ENCODE peak calls at places on chromosomes 3 and 15, in six cellular contexts. Q is A549, K is cardiac muscle cell, E is fibroblast of the aortic adventitia, P is GM23338, O is ovary. M is an unnamed sample.
A peak's percentile ranks its signal among the peaks of the same experiment; 100 is the strongest.

GRCh38 chr15:91224750-91225380 is 124.8 kb downstream of the SV2B start:
- DNase-seq in Q (peak; percentile 66), K (peak; percentile 51), E (peak; percentile 45), P (peak; percentile 83), O (no peak), M (peak; percentile 54)

GRCh38 chr3:151404316-151404715 is 19.8 kb upstream of the P2RY12 start:
- DNase-seq in Q (no peak), K (peak; percentile 41), E (peak; percentile 47), P (no peak), O (no peak), M (peak; percentile 56)

GRCh38 chr15:59371458-59372351 is 966 bp downstream of the MYO1E start:
- DNase-seq in Q (no peak), K (no peak), E (peak; percentile 36), P (peak; percentile 76), O (peak; percentile 41), M (no peak)

GRCh38 chr3:177201707-177202397 is 4.6 kb upstream of the TBL1XR1 start:
- DNase-seq in Q (no peak), K (peak; percentile 34), E (no peak), P (no peak), O (no peak), M (no peak)

GRCh38 chr3:72487078-72487765 is 361.0 kb downstream of the SHQ1 start:
- DNase-seq in Q (peak; percentile 54), K (peak; percentile 89), E (peak; percentile 82), P (peak; percentile 15), O (peak; percentile 49), M (peak; percentile 82)

GRCh38 chr3:101379695-101380376 is 59.5 kb upstream of the IMPG2 start:
- DNase-seq in Q (no peak), K (no peak), E (no peak), P (no peak), O (no peak), M (no peak)

GRCh38 chr3:73070675-73071575 is 9.5 kb downstream of the EBLN2 start:
- DNase-seq in Q (no peak), K (peak; percentile 69), E (peak; percentile 87), P (no peak), O (no peak), M (peak; percentile 81)

GRCh38 chr3:69201658-69202057 is 79.3 kb upstream of the LMOD3 start:
- DNase-seq in Q (no peak), K (no peak), E (no peak), P (no peak), O (no peak), M (no peak)

GRCh38 chr15:89657691-89658200 is 2.5 kb upstream of the KIF7 start:
- DNase-seq in Q (no peak), K (no peak), E (no peak), P (no peak), O (no peak), M (no peak)

GRCh38 chr3:150408232-150409124 is at the start of gene TSC22D2:
- DNase-seq in Q (peak; percentile 95), K (peak; percentile 97), E (peak; percentile 92), P (peak; percentile 75), O (peak; percentile 90), M (peak; percentile 91)

GRCh38 chr3:171286580-171287249 is 173.5 kb downstream of the TNIK start:
- DNase-seq in Q (no peak), K (peak; percentile 82), E (peak; percentile 80), P (no peak), O (no peak), M (peak; percentile 81)

GRCh38 chr3:16844222-16844621 is 40.5 kb upstream of the PLCL2 start:
- DNase-seq in Q (no peak), K (no peak), E (no peak), P (no peak), O (no peak), M (no peak)

GRCh38 chr15:58517682-58518525 is 86.1 kb downstream of the LIPC start:
- DNase-seq in Q (no peak), K (no peak), E (no peak), P (no peak), O (no peak), M (no peak)

GRCh38 chr3:115792206-115792955 is 169.1 kb downstream of the GAP43 start:
- DNase-seq in Q (peak; percentile 72), K (no peak), E (peak; percentile 28), P (no peak), O (no peak), M (peak; percentile 29)

DNA sequence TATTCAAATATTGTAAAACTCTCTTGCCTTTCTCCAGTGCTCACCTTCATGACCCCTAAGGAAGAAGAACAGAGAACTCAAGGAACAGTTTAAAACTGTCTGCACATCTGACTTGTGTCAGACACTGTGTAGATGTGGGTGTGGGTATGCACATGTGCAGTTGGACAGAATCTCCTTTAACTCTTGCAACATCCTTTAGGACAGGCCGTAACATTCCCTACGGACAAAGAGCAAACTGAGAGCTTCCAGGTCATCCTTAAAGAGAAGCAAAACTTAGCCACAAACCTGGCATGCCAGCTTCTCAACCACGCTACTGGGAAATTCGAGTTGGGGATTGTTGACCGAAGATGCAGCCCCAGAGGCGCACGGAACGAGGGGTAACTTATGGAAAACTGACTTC is 4.1 kb upstream of the SFMBT1 start:
- DNase-seq in Q (no peak), K (no peak), E (no peak), P (no peak), O (no peak), M (peak; percentile 55)
- TF ChIP-seq CTCF in Q (no peak), K (no peak), E (no peak), P (no peak), O (no peak), M (no peak)

DNA sequence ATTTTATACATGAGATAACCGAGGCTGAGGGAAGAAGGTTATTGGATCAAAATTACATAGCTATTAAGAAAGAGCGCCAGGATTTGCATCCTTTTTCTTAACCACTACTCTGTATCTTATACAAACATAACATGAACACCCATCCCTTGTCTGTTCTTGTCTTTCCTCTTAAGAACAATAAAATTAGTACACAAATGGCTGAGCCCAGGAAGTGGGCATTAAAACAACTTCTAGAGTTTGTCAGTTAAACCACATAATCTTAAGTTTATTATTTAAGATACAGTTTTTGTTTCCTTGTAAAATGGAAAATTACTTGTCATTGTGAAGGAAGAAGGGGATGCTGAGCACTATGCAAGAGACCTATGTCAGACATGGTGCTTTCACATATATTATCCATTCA is 48.9 kb upstream of the PPIB start:
- DNase-seq in Q (no peak), K (no peak), E (no peak), P (no peak), O (no peak), M (no peak)
- H3K4me3 ChIP-seq in Q (no peak overlapping the region), K (no peak overlapping the region), E (no peak overlapping the region), P (no peak overlapping the region), O (no peak overlapping the region), M (no peak overlapping the region)

DNA sequence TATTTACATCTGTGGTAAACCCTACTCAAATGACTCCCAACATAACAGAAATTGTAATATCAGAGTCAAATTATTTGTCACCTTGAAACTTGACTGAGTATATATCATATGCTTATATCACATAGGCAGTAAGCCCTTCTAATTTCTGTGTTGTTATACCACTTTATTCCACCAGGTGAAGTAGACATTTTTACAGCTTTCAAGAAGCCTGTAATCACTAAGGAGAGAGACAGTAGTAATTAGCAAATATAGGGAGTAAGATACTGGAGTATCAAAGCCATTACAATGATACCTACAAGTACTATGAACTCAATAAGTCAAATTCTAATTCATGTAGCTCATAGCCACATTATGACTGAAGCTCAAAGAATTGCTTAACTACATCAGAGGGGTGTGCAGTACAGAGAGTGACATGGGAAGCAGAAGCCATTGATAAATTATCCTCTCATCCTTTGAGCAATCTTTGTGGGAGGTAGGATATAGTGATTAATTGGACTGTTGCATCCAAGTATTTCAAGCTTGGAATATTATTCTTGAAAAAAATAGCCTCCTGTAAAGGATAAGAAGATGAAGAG is 1005.8 kb downstream of the ZPLD1 start:
- DNase-seq in Q (peak; percentile 4), K (no peak), E (no peak), P (peak; percentile 28), O (no peak), M (no peak)
- TF ChIP-seq CTCF in Q (no peak), K (no peak), E (no peak), P (peak; percentile 64), O (no peak), M (no peak)

DNA sequence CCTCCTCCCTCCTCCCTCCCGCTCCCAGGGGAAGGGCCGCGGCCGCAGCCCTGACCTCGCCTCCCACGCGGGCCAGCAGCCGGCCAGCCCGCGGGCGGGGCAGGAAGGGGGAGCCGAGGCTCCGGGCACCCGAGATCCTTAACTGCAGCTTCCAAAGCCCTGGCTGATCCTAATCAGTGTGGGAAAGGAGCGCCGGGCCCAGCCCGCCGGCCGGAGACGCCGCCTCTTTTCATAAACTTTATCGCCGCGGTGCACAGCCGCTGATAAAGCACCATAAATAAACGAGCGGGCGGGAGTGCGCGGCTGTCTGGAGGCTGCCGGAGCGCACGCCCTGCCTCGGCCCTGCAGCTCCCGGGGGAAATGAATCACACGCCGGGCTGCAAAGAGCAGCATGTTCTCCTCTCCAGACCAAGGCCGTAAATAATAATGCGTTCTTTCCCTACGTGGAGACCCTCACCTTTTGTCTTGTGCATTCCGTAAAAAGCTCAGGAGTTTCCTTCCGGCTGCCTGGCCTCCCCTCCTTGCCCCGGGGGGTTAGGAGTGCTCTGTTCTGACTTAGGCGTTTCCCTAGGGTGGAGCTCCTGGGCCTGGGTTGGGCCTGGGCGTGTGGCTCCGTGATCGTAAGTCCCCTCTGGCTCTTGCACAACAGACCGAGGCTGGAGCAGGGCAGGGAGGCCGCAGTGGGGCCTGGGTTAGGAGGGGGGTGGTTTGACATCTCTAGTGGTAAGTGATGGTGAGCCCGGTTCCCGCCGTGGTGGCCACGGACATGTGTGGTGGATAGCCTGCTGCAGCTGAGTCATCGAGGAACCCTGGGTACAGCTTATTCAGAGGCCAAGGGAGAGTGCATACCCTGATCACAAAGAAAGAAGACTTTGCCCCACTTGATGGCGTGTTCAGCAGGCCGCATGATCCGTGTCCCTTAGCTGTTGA is 132.6 kb upstream of the HES1 start:
- DNase-seq in Q (peak; percentile 95), K (peak; percentile 97), E (peak; percentile 97), P (peak; percentile 68), O (peak; percentile 94), M (peak; percentile 97)
- H3K4me3 ChIP-seq in Q (peak overlapping the region; percentile 44), K (peak overlapping the region; percentile 31), E (peak overlapping the region; percentile 41), P (peak overlapping the region; percentile 59), O (peak overlapping the region; percentile 44), M (peak overlapping the region; percentile 27)